ENCODE peak calls at places on chromosomes 3 and 15, in six cellular contexts. One of them, this sample, is unnamed.

GRCh38 chr15:69298697-69299441 is at the start of gene PAQR5:
- DNase-seq in HEK293T: peak
- DNase-seq in stimulated activated CD4-positive, alpha-beta T cell treated with anti-CD3 and anti-CD28 coated beads, Interleukin-4, amount 100 ng/mL, for 1 hour: peak
- DNase-seq in T-helper 1 cell: no peak
- DNase-seq in NCI-H510A: peak
- DNase-seq in tibial artery: peak
- DNase-seq in this sample: no peak

GRCh38 chr3:150397220-150397619 is 10.9 kb upstream of the TSC22D2 start:
- DNase-seq in tibial artery: no peak
- DNase-seq in stimulated activated CD4-positive, alpha-beta T cell treated with anti-CD3 and anti-CD28 coated beads, Interleukin-4, amount 100 ng/mL, for 1 hour: no peak
- DNase-seq in HEK293T: no peak
- DNase-seq in NCI-H510A: no peak
- DNase-seq in T-helper 1 cell: no peak
- DNase-seq in this sample: no peak

GRCh38 chr3:181276358-181276896 is 286.9 kb upstream of the DNAJC19 start:
- DNase-seq in HEK293T: no peak
- DNase-seq in NCI-H510A: no peak
- DNase-seq in T-helper 1 cell: no peak
- DNase-seq in tibial artery: no peak
- DNase-seq in stimulated activated CD4-positive, alpha-beta T cell treated with anti-CD3 and anti-CD28 coated beads, Interleukin-4, amount 100 ng/mL, for 1 hour: no peak
- DNase-seq in this sample: no peak

GRCh38 chr3:172312006-172312405 is 136.2 kb downstream of the GHSR start:
- DNase-seq in T-helper 1 cell: no peak
- DNase-seq in NCI-H510A: no peak
- DNase-seq in HEK293T: no peak
- DNase-seq in tibial artery: no peak
- DNase-seq in stimulated activated CD4-positive, alpha-beta T cell treated with anti-CD3 and anti-CD28 coated beads, Interleukin-4, amount 100 ng/mL, for 1 hour: no peak
- DNase-seq in this sample: no peak

GRCh38 chr3:36525115-36525711 is 144.9 kb downstream of the STAC start:
- DNase-seq in stimulated activated CD4-positive, alpha-beta T cell treated with anti-CD3 and anti-CD28 coated beads, Interleukin-4, amount 100 ng/mL, for 1 hour: no peak
- DNase-seq in T-helper 1 cell: no peak
- DNase-seq in NCI-H510A: no peak
- DNase-seq in tibial artery: no peak
- DNase-seq in HEK293T: no peak
- DNase-seq in this sample: no peak

GRCh38 chr3:104909721-104910120 is 457.0 kb upstream of the ALCAM start:
- DNase-seq in stimulated activated CD4-positive, alpha-beta T cell treated with anti-CD3 and anti-CD28 coated beads, Interleukin-4, amount 100 ng/mL, for 1 hour: no peak
- DNase-seq in NCI-H510A: peak
- DNase-seq in HEK293T: no peak
- DNase-seq in tibial artery: no peak
- DNase-seq in T-helper 1 cell: no peak
- DNase-seq in this sample: no peak

GRCh38 chr15:74203914-74204431 is 1.4 kb upstream of the STRA6 start:
- DNase-seq in T-helper 1 cell: no peak
- DNase-seq in tibial artery: peak
- DNase-seq in NCI-H510A: peak
- DNase-seq in stimulated activated CD4-positive, alpha-beta T cell treated with anti-CD3 and anti-CD28 coated beads, Interleukin-4, amount 100 ng/mL, for 1 hour: no peak
- DNase-seq in HEK293T: no peak
- DNase-seq in this sample: peak

GRCh38 chr3:78139166-78139565 is 1099.3 kb downstream of the ROBO2 start:
- DNase-seq in NCI-H510A: no peak
- DNase-seq in T-helper 1 cell: no peak
- DNase-seq in stimulated activated CD4-positive, alpha-beta T cell treated with anti-CD3 and anti-CD28 coated beads, Interleukin-4, amount 100 ng/mL, for 1 hour: no peak
- DNase-seq in tibial artery: no peak
- DNase-seq in HEK293T: no peak
- DNase-seq in this sample: no peak

GRCh38 chr3:150469031-150469930 is 61.2 kb downstream of the TSC22D2 start:
- DNase-seq in T-helper 1 cell: no peak
- DNase-seq in tibial artery: peak
- DNase-seq in HEK293T: peak
- DNase-seq in NCI-H510A: peak
- DNase-seq in stimulated activated CD4-positive, alpha-beta T cell treated with anti-CD3 and anti-CD28 coated beads, Interleukin-4, amount 100 ng/mL, for 1 hour: no peak
- DNase-seq in this sample: no peak

GRCh38 chr15:72365844-72366243 is 10.0 kb downstream of the HEXA start:
- DNase-seq in T-helper 1 cell: no peak
- DNase-seq in tibial artery: no peak
- DNase-seq in stimulated activated CD4-positive, alpha-beta T cell treated with anti-CD3 and anti-CD28 coated beads, Interleukin-4, amount 100 ng/mL, for 1 hour: no peak
- DNase-seq in NCI-H510A: no peak
- DNase-seq in HEK293T: no peak
- DNase-seq in this sample: no peak

GRCh38 chr3:12914075-12914474 is 72.7 kb upstream of the RPL32 start:
- DNase-seq in T-helper 1 cell: no peak
- DNase-seq in stimulated activated CD4-positive, alpha-beta T cell treated with anti-CD3 and anti-CD28 coated beads, Interleukin-4, amount 100 ng/mL, for 1 hour: no peak
- DNase-seq in HEK293T: no peak
- DNase-seq in tibial artery: no peak
- DNase-seq in NCI-H510A: no peak
- DNase-seq in this sample: no peak

GRCh38 chr3:128485283-128486156 is 7.5 kb downstream of the GATA2 start:
- DNase-seq in stimulated activated CD4-positive, alpha-beta T cell treated with anti-CD3 and anti-CD28 coated beads, Interleukin-4, amount 100 ng/mL, for 1 hour: no peak
- DNase-seq in NCI-H510A: no peak
- DNase-seq in HEK293T: no peak
- DNase-seq in T-helper 1 cell: no peak
- DNase-seq in tibial artery: no peak
- DNase-seq in this sample: no peak

GRCh38 chr15:26630857-26631256 is 142.0 kb downstream of the GABRB3 start:
- DNase-seq in NCI-H510A: no peak
- DNase-seq in tibial artery: no peak
- DNase-seq in T-helper 1 cell: no peak
- DNase-seq in HEK293T: no peak
- DNase-seq in stimulated activated CD4-positive, alpha-beta T cell treated with anti-CD3 and anti-CD28 coated beads, Interleukin-4, amount 100 ng/mL, for 1 hour: no peak
- DNase-seq in this sample: no peak

GRCh38 chr15:63858881-63859280 is 25.1 kb upstream of the HERC1 start:
- DNase-seq in tibial artery: no peak
- DNase-seq in T-helper 1 cell: no peak
- DNase-seq in HEK293T: no peak
- DNase-seq in stimulated activated CD4-positive, alpha-beta T cell treated with anti-CD3 and anti-CD28 coated beads, Interleukin-4, amount 100 ng/mL, for 1 hour: no peak
- DNase-seq in NCI-H510A: no peak
- DNase-seq in this sample: no peak

GRCh38 chr3:6041894-6042293 is 819.0 kb upstream of the GRM7 start:
- DNase-seq in T-helper 1 cell: no peak
- DNase-seq in NCI-H510A: no peak
- DNase-seq in HEK293T: no peak
- DNase-seq in tibial artery: no peak
- DNase-seq in stimulated activated CD4-positive, alpha-beta T cell treated with anti-CD3 and anti-CD28 coated beads, Interleukin-4, amount 100 ng/mL, for 1 hour: no peak
- DNase-seq in this sample: no peak

This sample was measured in sciatic nerve.